ENCODE peak calls at places on chromosome X, in seven cellular contexts. L, K, B, J, Q, V and N are unnamed samples.

GRCh38 chrX:26557691-26558321 is 341.8 kb downstream of the MAGEB5 start:
- DNase-seq in L (no peak), K (no peak), B (no peak), J (no peak), Q (no peak), V (no peak), N (no peak)

GRCh38 chrX:112839856-112840255 is 775 bp downstream of the AMOT start:
- DNase-seq in L (no peak), K (no peak), B (no peak), J (no peak), Q (no peak), V (peak; percentile 3), N (no peak)

GRCh38 chrX:10483191-10483808 is 137.1 kb downstream of the MID1 start:
- DNase-seq in L (no peak), K (no peak), B (no peak), J (no peak), Q (peak; percentile 78), V (no peak), N (no peak)

GRCh38 chrX:22969416-22969815 is 30.3 kb upstream of the DDX53 start:
- DNase-seq in L (no peak), K (no peak), B (no peak), J (peak; percentile 17), Q (peak; percentile 28), V (no peak), N (no peak)

GRCh38 chrX:112714357-112714918 is 34.7 kb upstream of the LHFPL1 start:
- DNase-seq in L (no peak), K (no peak), B (no peak), J (peak; percentile 62), Q (no peak), V (no peak), N (no peak)

GRCh38 chrX:119729408-119730201 is 28.8 kb upstream of the SOWAHD start:
- DNase-seq in L (peak; percentile 60), K (peak; percentile 68), B (peak; percentile 52), J (peak; percentile 77), Q (peak; percentile 83), V (peak; percentile 58), N (peak; percentile 73)

GRCh38 chrX:143642426-143642825 is 6.5 kb upstream of the SLITRK4 start:
- DNase-seq in L (no peak), K (no peak), B (no peak), J (no peak), Q (no peak), V (no peak), N (peak; percentile 70)

GRCh38 chrX:83469551-83469950 is 38.5 kb upstream of the POU3F4 start:
- DNase-seq in L (peak; percentile 46), K (peak; percentile 1), B (no peak), J (no peak), Q (peak; percentile 0), V (peak; percentile 8), N (peak; percentile 59)

GRCh38 chrX:66632473-66632872 is 6.4 kb downstream of the EDA2R start:
- DNase-seq in L (no peak), K (no peak), B (no peak), J (peak; percentile 35), Q (peak; percentile 13), V (no peak), N (no peak)

GRCh38 chrX:149938427-149939270 is at the start of gene EOLA2:
- DNase-seq in L (peak; percentile 78), K (peak; percentile 92), B (peak; percentile 97), J (peak; percentile 99), Q (peak; percentile 99), V (peak; percentile 98), N (peak; percentile 95)
- TF ChIP-seq CTCF in L (peak; percentile 87), K (peak; percentile 56), B (peak; percentile 52), J (peak; percentile 55), Q (peak; percentile 61), V (peak; percentile 58), N (peak; percentile 13)

GRCh38 chrX:68492583-68492982 is 6.3 kb upstream of the YIPF6 start:
- DNase-seq in L (no peak), K (no peak), B (no peak), J (no peak), Q (no peak), V (no peak), N (no peak)

GRCh38 chrX:68487924-68488323 is 10.9 kb upstream of the YIPF6 start:
- DNase-seq in L (no peak), K (no peak), B (no peak), J (no peak), Q (no peak), V (no peak), N (no peak)

GRCh38 chrX:68487254-68487653 is 11.6 kb upstream of the YIPF6 start:
- DNase-seq in L (no peak), K (no peak), B (no peak), J (no peak), Q (no peak), V (no peak), N (no peak)

GRCh38 chrX:68488657-68489056 is 10.2 kb upstream of the YIPF6 start:
- DNase-seq in L (no peak), K (peak; percentile 28), B (no peak), J (no peak), Q (no peak), V (no peak), N (no peak)

GRCh38 chrX:68490644-68491043 is 8.2 kb upstream of the YIPF6 start:
- DNase-seq in L (no peak), K (peak; percentile 41), B (no peak), J (peak; percentile 12), Q (peak; percentile 39), V (peak; percentile 17), N (peak; percentile 41)
- TF ChIP-seq CTCF in L (no peak), K (peak; percentile 26), B (peak; percentile 21), J (peak; percentile 55), Q (peak; percentile 52), V (peak; percentile 44), N (peak; percentile 25)

GRCh38 chrX:40007746-40008705 is 89.7 kb downstream of the BCOR start:
- DNase-seq in L (peak; percentile 44), K (no peak), B (no peak), J (no peak), Q (no peak), V (no peak), N (no peak)

GRCh38 chrX:40007136-40007535 is 90.6 kb downstream of the BCOR start:
- DNase-seq in L (peak; percentile 51), K (no peak), B (no peak), J (no peak), Q (no peak), V (no peak), N (no peak)

GRCh38 chrX:40005290-40006011 is 92.3 kb downstream of the BCOR start:
- DNase-seq in L (peak; percentile 51), K (no peak), B (no peak), J (no peak), Q (peak; percentile 10), V (no peak), N (no peak)

GRCh38 chrX:40004916-40005289 is 92.9 kb downstream of the BCOR start:
- DNase-seq in L (peak; percentile 45), K (no peak), B (no peak), J (no peak), Q (no peak), V (no peak), N (no peak)

GRCh38 chrX:40006025-40007017 is 91.4 kb downstream of the BCOR start:
- DNase-seq in L (peak; percentile 63), K (peak; percentile 41), B (peak; percentile 54), J (no peak), Q (peak; percentile 17), V (no peak), N (peak; percentile 18)
- TF ChIP-seq CTCF in L (no peak), K (no peak), B (no peak), J (no peak), Q (no peak), V (no peak), N (no peak)

DNA sequence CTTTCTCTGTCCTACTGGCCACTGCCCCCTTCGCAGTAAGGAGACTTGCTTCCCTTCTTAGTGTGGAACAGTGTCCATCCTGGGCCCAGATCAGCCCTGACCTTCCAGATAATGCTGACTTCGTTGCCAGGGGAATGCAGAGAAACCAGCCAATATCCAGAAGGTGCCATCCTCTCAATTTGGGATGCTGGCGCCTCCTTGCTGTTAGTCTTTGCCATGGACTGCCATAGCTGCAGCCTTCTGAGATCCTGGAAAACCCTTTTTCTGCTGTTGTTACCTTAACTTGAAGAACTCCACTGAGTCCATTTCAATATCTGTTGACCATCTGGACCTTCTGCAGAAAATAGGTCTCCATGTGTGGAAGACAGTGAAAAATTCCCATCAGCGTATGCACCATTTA is 21.8 kb downstream of the RAI2 start:
- DNase-seq in L (no peak), K (no peak), B (no peak), J (no peak), Q (no peak), V (no peak), N (no peak)
- TF ChIP-seq CTCF in L (peak; percentile 32), K (no peak), B (no peak), J (no peak), Q (no peak), V (no peak), N (no peak)

DNA sequence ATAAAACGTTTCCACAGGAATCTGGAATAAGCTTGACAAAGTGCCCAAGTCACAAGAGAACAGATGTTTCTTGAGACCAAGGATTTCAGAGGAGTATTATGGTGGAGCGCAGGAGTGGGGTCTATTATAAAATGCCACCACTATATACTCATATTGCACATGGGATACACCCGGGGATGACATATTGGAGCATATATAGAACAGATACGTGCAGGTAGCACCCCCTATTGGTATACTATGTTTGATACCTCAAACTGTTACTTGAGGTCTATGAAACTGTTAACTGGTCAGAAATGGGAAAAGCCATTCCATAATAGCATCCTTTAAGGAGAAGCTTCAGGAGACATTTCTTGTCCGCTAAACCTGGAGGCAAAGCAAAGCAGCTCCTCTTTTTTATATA is 86.0 kb downstream of the PCYT1B start:
- DNase-seq in L (no peak), K (no peak), B (no peak), J (peak; percentile 7), Q (peak; percentile 23), V (no peak), N (peak; percentile 43)
- TF ChIP-seq CTCF in L (no peak), K (no peak), B (peak; percentile 10), J (peak; percentile 31), Q (peak; percentile 21), V (no peak), N (peak; percentile 22)

DNA sequence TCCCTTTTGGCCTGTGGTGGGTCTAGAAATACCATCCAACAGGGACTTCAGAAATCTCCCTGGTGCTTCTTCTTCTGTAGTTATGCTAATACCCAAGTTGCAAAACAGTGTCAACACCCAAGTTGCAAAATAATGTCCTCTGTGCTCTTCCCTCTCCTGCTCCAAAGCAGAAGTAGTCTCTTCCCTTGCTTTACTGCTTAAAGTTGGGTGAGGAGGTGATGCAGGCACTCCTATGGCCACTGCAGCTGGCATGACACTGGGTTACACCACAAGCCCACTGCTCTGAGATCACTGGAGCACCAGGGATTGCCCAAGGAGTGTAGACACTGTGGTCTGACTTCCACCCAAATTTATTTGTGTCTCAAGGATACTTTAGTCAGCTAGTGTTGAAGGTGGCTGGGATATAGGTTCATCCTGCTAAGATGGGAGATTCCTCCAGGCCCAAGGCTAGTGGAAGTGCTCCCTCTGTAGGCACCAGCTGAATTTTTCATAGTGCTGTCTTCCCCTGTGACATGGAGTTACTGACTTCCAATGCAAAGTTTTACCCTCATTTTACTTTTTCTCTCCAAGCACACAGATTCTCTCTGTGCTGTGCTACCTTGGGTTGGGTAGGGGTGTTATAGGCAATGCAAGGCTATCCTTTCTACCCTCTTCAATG is 196.2 kb upstream of the TENT5D start:
- DNase-seq in L (no peak), K (no peak), B (no peak), J (no peak), Q (no peak), V (no peak), N (peak; percentile 12)
- TF ChIP-seq CTCF in L (no peak), K (no peak), B (no peak), J (no peak), Q (no peak), V (no peak), N (no peak)